ENCODE peak calls at places on chromosomes 13 and 19, in five cellular contexts. Q, C, D, U and E are unnamed samples.
A peak's percentile ranks its signal among the peaks of the same experiment; 100 is the strongest.

GRCh38 chr13:34654682-34655081 is 287.4 kb upstream of the NBEA start:
- DNase-seq in Q (no peak), C (no peak), D (peak; percentile 29), U (no peak), E (no peak)

GRCh38 chr13:70622785-70623184 is 514.5 kb upstream of the KLHL1 start:
- DNase-seq in Q (no peak), C (no peak), D (no peak), U (no peak), E (no peak)

GRCh38 chr19:4368128-4368820 is 24.9 kb downstream of the MPND start:
- DNase-seq in Q (no peak), C (no peak), D (no peak), U (no peak), E (peak; percentile 49)

GRCh38 chr13:83453300-83453699 is 429.0 kb downstream of the SLITRK1 start:
- DNase-seq in Q (no peak), C (no peak), D (no peak), U (no peak), E (no peak)

GRCh38 chr19:12695514-12695913 is 917 bp downstream of the FBXW9 start:
- DNase-seq in Q (no peak), C (no peak), D (no peak), U (no peak), E (no peak)

GRCh38 chr19:19105365-19106060 is 32.8 kb downstream of the TMEM161A start:
- DNase-seq in Q (no peak), C (no peak), D (peak; percentile 72), U (no peak), E (peak; percentile 84)

GRCh38 chr19:4379383-4380253 is 20.7 kb downstream of the SH3GL1 start:
- DNase-seq in Q (no peak), C (no peak), D (no peak), U (no peak), E (peak; percentile 28)

GRCh38 chr19:47765522-47766358 is 12.8 kb upstream of the SELENOW start:
- DNase-seq in Q (peak; percentile 39), C (peak; percentile 35), D (peak; percentile 61), U (no peak), E (peak; percentile 66)

GRCh38 chr13:92463134-92463533 is 763.5 kb upstream of the GPC6 start:
- DNase-seq in Q (peak; percentile 93), C (no peak), D (no peak), U (no peak), E (no peak)